ENCODE peak calls at places on chromosomes 7 and 10, in eight cellular contexts. U is psoas muscle, T is uterus, F is sigmoid colon, E is spleen, Q is cardiac muscle cell, R is body of pancreas, C is transverse colon. J is an unnamed sample.

GRCh38 chr7:92064414-92065029 is 69.8 kb downstream of the CYP51A1 start:
- DNase-seq in Q (no peak), C (no peak), U (no peak), E (no peak), F (no peak), T (no peak), R (no peak), J (no peak)

GRCh38 chr7:66413379-66414114 is 208.4 kb downstream of the TPST1 start:
- DNase-seq in Q (peak; percentile 91), T (peak; percentile 72), U (peak; percentile 90), F (peak; percentile 90), E (peak; percentile 94), R (peak; percentile 91), C (peak; percentile 82), J (peak; percentile 94)

GRCh38 chr7:99141756-99142726 is 1.9 kb downstream of the SMURF1 start:
- DNase-seq in F (peak; percentile 81), Q (peak; percentile 88), R (peak; percentile 53), E (peak; percentile 87), C (peak; percentile 76), U (peak; percentile 76), T (peak; percentile 74), J (peak; percentile 76)

GRCh38 chr10:43946445-43946844 is 297.8 kb upstream of the ZNF32 start:
- DNase-seq in Q (no peak), F (no peak), E (no peak), C (no peak), R (no peak), U (no peak), T (no peak), J (no peak)

GRCh38 chr10:83648184-83648583 is 491.1 kb upstream of the GHITM start:
- DNase-seq in U (no peak), T (no peak), R (no peak), F (no peak), C (no peak), Q (no peak), E (no peak), J (no peak)

GRCh38 chr7:64959072-64959747 is 31.6 kb downstream of the ZNF117 start:
- DNase-seq in R (no peak), Q (peak; percentile 14), E (no peak), F (no peak), T (no peak), C (no peak), U (no peak), J (no peak)

GRCh38 chr10:88693392-88694020 is 12.5 kb upstream of the LIPK start:
- DNase-seq in R (no peak), E (no peak), F (no peak), U (no peak), T (no peak), C (no peak), Q (peak; percentile 44), J (no peak)

GRCh38 chr7:69254643-69255042 is 343.6 kb upstream of the AUTS2 start:
- DNase-seq in U (no peak), C (no peak), E (no peak), T (no peak), Q (no peak), F (no peak), R (no peak), J (no peak)

GRCh38 chr7:116417593-116418345 is 81.8 kb upstream of the CAV2 start:
- DNase-seq in U (no peak), F (no peak), T (no peak), R (no peak), Q (peak; percentile 67), C (no peak), E (no peak), J (peak; percentile 11)

GRCh38 chr10:92891885-92892705 is 43.8 kb downstream of the EXOC6 start:
- DNase-seq in F (peak; percentile 68), Q (peak; percentile 74), R (peak; percentile 68), U (peak; percentile 54), T (peak; percentile 22), C (peak; percentile 81), E (no peak), J (peak; percentile 90)

GRCh38 chr10:31353574-31353973 is 34.6 kb downstream of the ZEB1 start:
- DNase-seq in Q (peak; percentile 28), R (no peak), F (no peak), U (no peak), E (no peak), T (no peak), C (no peak), J (no peak)

GRCh38 chr7:152436279-152437147 is 710 bp upstream of the KMT2C start:
- DNase-seq in R (peak; percentile 94), C (peak; percentile 95), F (peak; percentile 98), U (peak; percentile 98), T (peak; percentile 96), Q (peak; percentile 97), E (peak; percentile 97), J (peak; percentile 96)

GRCh38 chr10:114375082-114375481 is 29.2 kb downstream of the AFAP1L2 start:
- DNase-seq in R (peak; percentile 66), Q (peak; percentile 86), C (no peak), F (no peak), T (no peak), U (no peak), E (no peak), J (no peak)

GRCh38 chr10:99329238-99329890 is at the start of gene CNNM1:
- DNase-seq in U (peak; percentile 54), F (peak; percentile 74), R (peak; percentile 48), E (peak; percentile 76), C (no peak), T (peak; percentile 22), Q (peak; percentile 32), J (peak; percentile 61)

GRCh38 chr7:25564980-25565379 is 336.7 kb upstream of the NPVF start:
- DNase-seq in E (no peak), C (no peak), U (no peak), T (no peak), R (no peak), F (no peak), Q (peak; percentile 30), J (no peak)

GRCh38 chr10:92849234-92849525 is 860 bp downstream of the EXOC6 start:
- DNase-seq in C (no peak), E (no peak), Q (peak; percentile 27), R (no peak), F (no peak), U (no peak), T (no peak), J (no peak)

GRCh38 chr7:114310344-114311118 is 104.1 kb upstream of the FOXP2 start:
- DNase-seq in R (no peak), T (no peak), C (no peak), Q (no peak), F (no peak), U (no peak), E (no peak), J (no peak)

GRCh38 chr10:128550045-128550444 is 423.8 kb upstream of the MKI67 start:
- DNase-seq in U (no peak), F (no peak), C (no peak), T (no peak), E (no peak), R (no peak), Q (no peak), J (no peak)

GRCh38 chr7:2779086-2779485 is 65.0 kb downstream of the GNA12 start:
- DNase-seq in U (no peak), C (no peak), F (no peak), T (no peak), R (no peak), Q (no peak), E (no peak), J (no peak)

GRCh38 chr10:59505931-59506330 is 143.6 kb upstream of the FAM13C start:
- DNase-seq in U (no peak), C (no peak), Q (no peak), F (no peak), E (no peak), R (no peak), T (no peak), J (no peak)

GRCh38 chr7:143892527-143893300 is 9.3 kb downstream of the TCAF1 start:
- DNase-seq in C (no peak), R (no peak), Q (peak; percentile 57), F (no peak), T (no peak), E (no peak), U (no peak), J (no peak)
- TF ChIP-seq CTCF in C (peak; percentile 14), R (no peak), Q (peak; percentile 43), F (no peak), T (no peak), E (no peak), U (no peak), J (no peak)

GRCh38 chr10:76488602-76489001 is 1057.2 kb downstream of the LRMDA start:
- DNase-seq in C (no peak), F (no peak), E (no peak), U (no peak), T (no peak), Q (no peak), R (no peak), J (no peak)
- H3K9me3 ChIP-seq in C (peaks cover 10% of the 10 kb centered on the region), F (peaks cover 4% of the 10 kb centered on the region), E (peaks cover 47% of the 10 kb centered on the region), U (peaks cover 23% of the 10 kb centered on the region), T (no peaks in the 10 kb centered on the region), Q (no peaks in the 10 kb centered on the region), R (no peaks in the 10 kb centered on the region), J (no peaks in the 10 kb centered on the region)

GRCh38 chr10:80188713-80189112 is 16.6 kb downstream of the ANXA11 start:
- DNase-seq in C (no peak), U (no peak), T (no peak), F (peak; percentile 41), R (no peak), Q (no peak), E (peak; percentile 76), J (no peak)

GRCh38 chr10:80195046-80195574 is 10.2 kb downstream of the ANXA11 start:
- DNase-seq in U (no peak), R (peak; percentile 51), C (no peak), T (no peak), E (no peak), Q (no peak), F (no peak), J (no peak)

GRCh38 chr10:80194373-80195045 is 10.8 kb downstream of the ANXA11 start:
- DNase-seq in R (no peak), F (no peak), Q (no peak), T (no peak), U (no peak), E (peak; percentile 73), C (no peak), J (no peak)

GRCh38 chr10:80192553-80192952 is 12.8 kb downstream of the ANXA11 start:
- DNase-seq in Q (no peak), T (no peak), U (no peak), R (no peak), C (no peak), E (no peak), F (no peak), J (no peak)

GRCh38 chr10:80191589-80192270 is 13.6 kb downstream of the ANXA11 start:
- DNase-seq in F (no peak), E (no peak), T (no peak), R (peak; percentile 93), C (peak; percentile 89), U (no peak), Q (no peak), J (no peak)
- H3K4me1 ChIP-seq in F (peaks cover 49% of the 10 kb centered on the region), E (peaks cover 42% of the 10 kb centered on the region), T (peaks cover 4% of the 10 kb centered on the region), R (peaks cover 83% of the 10 kb centered on the region), C (peaks cover 83% of the 10 kb centered on the region), U (peaks cover 93% of the 10 kb centered on the region), Q (peaks cover 11% of the 10 kb centered on the region), J (no peaks in the 10 kb centered on the region)

GRCh38 chr7:90629306-90629918 is 33.3 kb downstream of the CDK14 start:
- DNase-seq in F (no peak), Q (peak; percentile 75), U (no peak), E (no peak), T (no peak), R (peak; percentile 28), C (no peak), J (peak; percentile 17)

GRCh38 chr7:90625562-90625961 is 29.4 kb downstream of the CDK14 start:
- DNase-seq in Q (peak; percentile 95), U (no peak), F (peak; percentile 87), C (peak; percentile 11), E (no peak), R (peak; percentile 51), T (peak; percentile 64), J (peak; percentile 40)

GRCh38 chr7:90626011-90626410 is 29.9 kb downstream of the CDK14 start:
- DNase-seq in R (no peak), C (no peak), Q (peak; percentile 76), T (no peak), E (no peak), U (no peak), F (no peak), J (no peak)

GRCh38 chr7:90631502-90631901 is 35.4 kb downstream of the CDK14 start:
- DNase-seq in Q (no peak), F (no peak), T (no peak), C (no peak), E (no peak), U (no peak), R (no peak), J (no peak)
- TF ChIP-seq CTCF in Q (no peak), F (no peak), T (no peak), C (no peak), E (no peak), U (no peak), R (no peak), J (no peak)

J was measured in adrenal gland.